ENCODE peak calls at places on chromosomes 5 and 9, in seven cellular contexts. P, X, D, I, E, H and R are unnamed samples.

GRCh38 chr9:16342621-16343020 is 527.8 kb downstream of the BNC2 start:
- DNase-seq in P (no peak), I (no peak), H (no peak), X (no peak), E (no peak), D (no peak), R (no peak)

GRCh38 chr5:132747693-132748440 is 641 bp downstream of the CCNI2 start:
- DNase-seq in H (no peak), I (no peak), X (no peak), E (no peak), P (peak; percentile 61), D (no peak), R (no peak)

GRCh38 chr9:93686880-93687236 is 110.5 kb downstream of the PHF2 start:
- DNase-seq in D (no peak), E (no peak), H (no peak), I (no peak), X (no peak), P (no peak), R (no peak)

GRCh38 chr5:114055318-114055788 is 306.5 kb upstream of the KCNN2 start:
- DNase-seq in I (no peak), H (peak; percentile 50), E (no peak), P (no peak), D (no peak), X (no peak), R (peak; percentile 30)

GRCh38 chr5:17436345-17436744 is 61.7 kb upstream of the TAF11L2 start:
- DNase-seq in D (no peak), X (no peak), P (no peak), H (no peak), E (no peak), I (no peak), R (no peak)

GRCh38 chr9:110464321-110464720 is 115.2 kb downstream of the SVEP1 start:
- DNase-seq in P (no peak), I (no peak), E (no peak), H (no peak), X (no peak), D (no peak), R (no peak)

GRCh38 chr5:61635271-61635670 is 303.2 kb downstream of the ZSWIM6 start:
- DNase-seq in H (no peak), X (no peak), D (no peak), E (no peak), I (no peak), P (no peak), R (no peak)

GRCh38 chr5:103466494-103466893 is 96.1 kb downstream of the NUDT12 start:
- DNase-seq in X (no peak), D (peak; percentile 73), I (no peak), P (no peak), E (no peak), H (no peak), R (no peak)

GRCh38 chr5:119465640-119466039 is 13.3 kb downstream of the HSD17B4 start:
- DNase-seq in P (no peak), I (no peak), H (no peak), E (no peak), X (no peak), D (no peak), R (no peak)

GRCh38 chr5:122077451-122078115 is 476 bp downstream of the LOX start:
- DNase-seq in X (peak; percentile 6), E (no peak), P (no peak), D (no peak), H (no peak), I (no peak), R (peak; percentile 47)